ENCODE peak calls at places on chromosomes 3 and 15, in eight cellular contexts. F, B, D, P, A, K, O and C are unnamed samples.

GRCh38 chr3:195182470-195182795 is 88.5 kb downstream of the XXYLT1 start:
- DNase-seq in F (no peak), B (no peak), D (no peak), P (no peak), A (no peak), K (no peak), O (no peak), C (no peak)

GRCh38 chr15:45187578-45187893 is 230 bp downstream of the SHF start:
- DNase-seq in F (no peak), B (no peak), D (peak; percentile 32), P (no peak), A (no peak), K (no peak), O (no peak), C (no peak)

GRCh38 chr15:85625431-85625830 is 169.3 kb downstream of the KLHL25 start:
- DNase-seq in F (no peak), B (no peak), D (no peak), P (no peak), A (no peak), K (no peak), O (no peak), C (no peak)

GRCh38 chr3:146156801-146157310 is 4.1 kb downstream of the PLOD2 start:
- DNase-seq in F (no peak), B (no peak), D (no peak), P (no peak), A (no peak), K (no peak), O (no peak), C (no peak)

GRCh38 chr15:45458746-45459403 is 63.7 kb downstream of the SLC30A4 start:
- DNase-seq in F (peak; percentile 55), B (no peak), D (peak; percentile 77), P (peak; percentile 79), A (peak; percentile 64), K (peak; percentile 80), O (peak; percentile 81), C (peak; percentile 27)

GRCh38 chr3:20503394-20504082 is 317.5 kb upstream of the SGO1 start:
- DNase-seq in F (peak; percentile 21), B (no peak), D (no peak), P (no peak), A (no peak), K (no peak), O (no peak), C (no peak)

GRCh38 chr3:160981217-160981938 is 123.8 kb downstream of the B3GALNT1 start:
- DNase-seq in F (no peak), B (no peak), D (peak; percentile 24), P (no peak), A (peak; percentile 47), K (no peak), O (peak; percentile 59), C (no peak)

GRCh38 chr15:56445746-56446145 is 19.2 kb downstream of the MNS1 start:
- DNase-seq in F (no peak), B (no peak), D (no peak), P (no peak), A (no peak), K (no peak), O (no peak), C (no peak)

GRCh38 chr15:99963976-99964375 is 230.7 kb upstream of the LYSMD4 start:
- DNase-seq in F (no peak), B (no peak), D (no peak), P (no peak), A (no peak), K (no peak), O (no peak), C (no peak)

GRCh38 chr15:79067434-79067833 is 23.1 kb downstream of the RASGRF1 start:
- DNase-seq in F (no peak), B (no peak), D (no peak), P (no peak), A (no peak), K (no peak), O (no peak), C (no peak)

GRCh38 chr3:102200126-102200525 is 234.7 kb upstream of the ZPLD1 start:
- DNase-seq in F (no peak), B (no peak), D (no peak), P (no peak), A (no peak), K (no peak), O (no peak), C (no peak)

GRCh38 chr3:182201769-182202168 is 490.0 kb downstream of the SOX2 start:
- DNase-seq in F (no peak), B (no peak), D (no peak), P (no peak), A (no peak), K (no peak), O (no peak), C (no peak)

GRCh38 chr3:43879166-43879565 is 188.4 kb downstream of the ABHD5 start:
- DNase-seq in F (peak; percentile 57), B (peak; percentile 32), D (no peak), P (no peak), A (no peak), K (no peak), O (no peak), C (no peak)

GRCh38 chr3:124360626-124361025 is 368.7 kb upstream of the ROPN1 start:
- DNase-seq in F (no peak), B (no peak), D (no peak), P (no peak), A (no peak), K (no peak), O (no peak), C (no peak)

GRCh38 chr3:141870091-141870687 is 6.3 kb upstream of the ATP1B3 start:
- DNase-seq in F (no peak), B (no peak), D (no peak), P (no peak), A (no peak), K (no peak), O (no peak), C (no peak)

GRCh38 chr15:78056714-78057269 is 20.7 kb downstream of the TBC1D2B start:
- DNase-seq in F (no peak), B (no peak), D (no peak), P (no peak), A (peak; percentile 64), K (peak; percentile 75), O (peak; percentile 46), C (no peak)

GRCh38 chr3:89699771-89700170 is 592.4 kb downstream of the EPHA3 start:
- DNase-seq in F (no peak), B (no peak), D (no peak), P (no peak), A (no peak), K (no peak), O (no peak), C (no peak)

GRCh38 chr3:170909129-170909903 is 879 bp upstream of the EIF5A2 start:
- DNase-seq in F (no peak), B (no peak), D (no peak), P (no peak), A (peak; percentile 43), K (no peak), O (peak; percentile 3), C (no peak)

GRCh38 chr15:27495963-27496459 is 525.0 kb downstream of the GABRG3 start:
- DNase-seq in F (peak; percentile 5), B (no peak), D (no peak), P (no peak), A (no peak), K (no peak), O (no peak), C (no peak)

GRCh38 chr3:130857336-130858026 is 36.4 kb upstream of the ATP2C1 start:
- DNase-seq in F (no peak), B (no peak), D (no peak), P (no peak), A (no peak), K (no peak), O (no peak), C (no peak)

GRCh38 chr3:186593862-186594261 is 19.0 kb upstream of the AHSG start:
- DNase-seq in F (no peak), B (no peak), D (no peak), P (no peak), A (no peak), K (no peak), O (no peak), C (no peak)

GRCh38 chr15:60507596-60508424 is 28.9 kb upstream of the ICE2 start:
- DNase-seq in F (peak; percentile 52), B (peak; percentile 43), D (peak; percentile 61), P (peak; percentile 21), A (no peak), K (peak; percentile 50), O (peak; percentile 51), C (peak; percentile 44)

GRCh38 chr3:124602986-124603627 is 127.1 kb upstream of the UMPS start:
- DNase-seq in F (no peak), B (no peak), D (no peak), P (no peak), A (no peak), K (no peak), O (no peak), C (no peak)